ENCODE peak calls at places on chromosomes 1 and 21, in four cellular contexts. One of them, this sample, is unnamed. For H3K4me1, the result is how much of the 10 kb centered on the place peaks cover.

GRCh38 chr1:229991104-229991513 is 75.9 kb upstream of the GALNT2 start:
- DNase-seq in CD8-positive, alpha-beta memory T cell: no peak
- DNase-seq in right lobe of liver: no peak
- DNase-seq in PC-3: no peak
- DNase-seq in this sample: no peak

GRCh38 chr21:45306453-45306831 is 18.7 kb upstream of the POFUT2 start:
- DNase-seq in PC-3: no peak
- DNase-seq in CD8-positive, alpha-beta memory T cell: no peak
- DNase-seq in right lobe of liver: peak
- DNase-seq in this sample: no peak

GRCh38 chr1:186102559-186103148 is 272.4 kb downstream of the TPR start:
- DNase-seq in PC-3: peak
- DNase-seq in right lobe of liver: no peak
- DNase-seq in CD8-positive, alpha-beta memory T cell: no peak
- DNase-seq in this sample: no peak

GRCh38 chr1:72435025-72435424 is 152.7 kb upstream of the NEGR1 start:
- DNase-seq in right lobe of liver: no peak
- DNase-seq in CD8-positive, alpha-beta memory T cell: no peak
- DNase-seq in PC-3: peak
- DNase-seq in this sample: no peak

GRCh38 chr1:202618387-202619022 is 91.7 kb downstream of the SYT2 start:
- DNase-seq in CD8-positive, alpha-beta memory T cell: no peak
- DNase-seq in right lobe of liver: no peak
- DNase-seq in PC-3: peak
- DNase-seq in this sample: no peak

GRCh38 chr1:65003316-65003664 is 36.9 kb upstream of the JAK1 start:
- DNase-seq in PC-3: no peak
- DNase-seq in right lobe of liver: no peak
- DNase-seq in CD8-positive, alpha-beta memory T cell: no peak
- DNase-seq in this sample: no peak

GRCh38 chr1:43994794-43995790 is 3.7 kb downstream of the CCDC24 start:
- DNase-seq in PC-3: peak
- DNase-seq in right lobe of liver: no peak
- DNase-seq in CD8-positive, alpha-beta memory T cell: no peak
- DNase-seq in this sample: peak

GRCh38 chr1:17629460-17629859 is 90.0 kb downstream of the ARHGEF10L start:
- DNase-seq in PC-3: no peak
- DNase-seq in right lobe of liver: no peak
- DNase-seq in CD8-positive, alpha-beta memory T cell: no peak
- DNase-seq in this sample: no peak

GRCh38 chr1:1540015-1540816 is at the start of gene TMEM240:
- DNase-seq in PC-3: no peak
- DNase-seq in CD8-positive, alpha-beta memory T cell: peak
- DNase-seq in right lobe of liver: peak
- DNase-seq in this sample: no peak

GRCh38 chr21:38945536-38946245 is 140.0 kb downstream of the ETS2 start:
- DNase-seq in CD8-positive, alpha-beta memory T cell: no peak
- DNase-seq in PC-3: no peak
- DNase-seq in right lobe of liver: no peak
- DNase-seq in this sample: no peak

GRCh38 chr1:231093158-231093922 is 53.3 kb upstream of the FAM89A start:
- DNase-seq in PC-3: no peak
- DNase-seq in right lobe of liver: no peak
- DNase-seq in CD8-positive, alpha-beta memory T cell: no peak
- DNase-seq in this sample: no peak

DNA sequence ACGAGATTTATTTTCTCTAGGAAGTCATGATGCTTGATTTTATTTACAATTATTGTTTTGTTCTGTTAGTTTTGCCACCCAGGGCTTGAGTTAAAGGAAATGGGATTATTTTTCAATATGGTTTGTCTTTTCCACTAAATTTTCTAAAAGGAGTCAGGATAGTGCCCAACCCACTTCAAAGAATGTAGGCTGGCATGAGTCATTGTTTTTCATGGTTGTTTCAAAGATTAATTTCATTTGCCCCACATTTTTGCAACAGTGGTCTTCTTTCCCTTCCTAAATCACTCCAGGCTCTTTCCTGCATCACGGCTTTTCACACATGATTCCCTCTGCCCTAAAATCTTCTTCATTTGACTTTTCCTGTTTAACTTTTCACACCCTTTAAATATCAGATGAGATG is 2.5 kb downstream of the SLAMF6 start:
- DNase-seq in CD8-positive, alpha-beta memory T cell: no peak
- DNase-seq in right lobe of liver: no peak
- DNase-seq in PC-3: peak
- DNase-seq in this sample: no peak
- H3K4me1 ChIP-seq in CD8-positive, alpha-beta memory T cell: half or more
- H3K4me1 ChIP-seq in right lobe of liver: under half
- H3K4me1 ChIP-seq in PC-3: under half
- H3K4me1 ChIP-seq in this sample: half or more

DNA sequence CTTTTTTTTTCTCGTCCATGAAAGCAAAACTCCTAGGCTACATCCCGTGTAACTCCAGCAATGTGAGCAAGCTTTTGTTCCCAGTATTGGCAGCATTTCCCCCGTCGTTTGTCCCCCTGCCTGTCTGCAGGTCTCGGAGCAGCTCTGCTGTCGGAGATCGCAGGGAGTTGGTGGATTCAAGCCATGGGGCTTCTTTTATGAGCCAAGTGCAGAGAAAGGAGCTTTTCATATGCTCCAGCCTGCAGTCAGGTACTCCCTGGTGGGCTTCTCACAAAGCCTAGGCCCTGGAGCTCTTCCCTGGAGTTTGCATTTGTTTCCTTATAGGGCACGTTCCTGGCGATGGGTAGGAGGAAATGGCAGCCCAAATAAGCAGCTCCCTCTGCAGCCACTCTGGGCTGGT is 78.2 kb downstream of the NUF2 start:
- DNase-seq in CD8-positive, alpha-beta memory T cell: no peak
- DNase-seq in PC-3: no peak
- DNase-seq in right lobe of liver: no peak
- DNase-seq in this sample: no peak
- H3K4me1 ChIP-seq in CD8-positive, alpha-beta memory T cell: under half
- H3K4me1 ChIP-seq in PC-3: under half
- H3K4me1 ChIP-seq in right lobe of liver: under half
- H3K4me1 ChIP-seq in this sample: under half

DNA sequence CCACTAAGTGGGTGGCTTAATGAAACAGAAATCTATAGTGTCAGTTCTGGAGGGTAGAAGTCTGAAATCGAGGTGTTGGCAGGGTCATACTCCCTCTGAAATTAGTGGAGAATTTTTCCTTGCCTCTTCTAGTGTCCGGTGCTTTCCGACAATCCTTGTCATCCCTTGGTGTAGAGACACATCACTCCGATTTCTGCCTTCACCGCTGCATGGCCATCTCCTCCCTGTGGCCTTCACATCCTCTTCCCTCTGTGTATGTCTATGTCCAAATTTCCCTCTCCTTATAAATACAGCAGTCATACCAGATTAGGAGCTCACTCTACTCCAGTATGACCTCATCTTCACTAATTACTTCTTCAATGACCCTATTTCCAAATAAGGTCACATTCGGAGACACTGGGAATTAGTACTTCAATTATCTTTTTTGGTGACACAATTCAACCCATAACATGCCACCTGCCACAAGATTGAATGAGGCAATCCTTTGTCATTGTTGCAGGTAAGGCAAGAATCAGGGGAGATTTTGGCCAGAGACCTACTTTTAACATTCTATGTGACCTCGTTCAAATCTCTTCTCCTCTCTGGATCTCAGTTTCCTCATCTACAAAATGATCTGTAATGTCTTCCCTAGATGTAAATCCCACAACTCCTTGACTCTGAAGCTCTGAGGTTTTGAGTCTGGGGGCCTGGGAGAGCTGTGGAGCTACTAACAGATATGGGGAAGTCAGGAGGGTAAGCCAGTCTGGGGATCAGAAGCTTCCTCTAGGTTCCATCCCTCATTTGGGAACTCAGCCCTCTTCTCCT is 16.1 kb downstream of the NAV1 start:
- DNase-seq in right lobe of liver: no peak
- DNase-seq in CD8-positive, alpha-beta memory T cell: no peak
- DNase-seq in PC-3: no peak
- DNase-seq in this sample: no peak
- H3K4me1 ChIP-seq in right lobe of liver: under half
- H3K4me1 ChIP-seq in CD8-positive, alpha-beta memory T cell: under half
- H3K4me1 ChIP-seq in PC-3: under half
- H3K4me1 ChIP-seq in this sample: under half

DNA sequence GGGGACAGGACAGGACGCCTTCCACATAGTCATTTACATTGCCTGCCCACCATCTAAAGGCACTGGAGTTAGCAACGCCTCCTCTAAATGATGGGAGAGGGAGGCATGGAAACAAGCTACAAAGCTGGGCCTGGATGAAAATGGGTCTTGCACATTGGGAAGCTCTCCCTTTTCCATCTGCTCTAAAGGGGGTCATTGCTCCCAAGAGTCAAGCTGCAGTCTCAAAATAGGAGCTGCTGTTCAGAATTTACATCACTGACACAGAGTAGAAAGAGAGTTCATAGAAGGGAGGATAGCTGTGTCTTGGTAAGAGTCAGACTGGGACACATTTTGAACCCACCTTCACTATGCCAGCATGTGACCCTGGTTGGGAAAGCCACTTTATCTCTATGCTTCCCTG is 26.6 kb downstream of the RCSD1 start:
- DNase-seq in PC-3: no peak
- DNase-seq in right lobe of liver: no peak
- DNase-seq in CD8-positive, alpha-beta memory T cell: no peak
- DNase-seq in this sample: no peak
- H3K4me1 ChIP-seq in PC-3: under half
- H3K4me1 ChIP-seq in right lobe of liver: under half
- H3K4me1 ChIP-seq in CD8-positive, alpha-beta memory T cell: half or more
- H3K4me1 ChIP-seq in this sample: half or more

GRCh38 chr1:58447047-58447446 is 99.5 kb downstream of the OMA1 start:
- DNase-seq in right lobe of liver: no peak
- DNase-seq in CD8-positive, alpha-beta memory T cell: no peak
- DNase-seq in PC-3: no peak
- DNase-seq in this sample: no peak

GRCh38 chr1:58441699-58442098 is 104.8 kb downstream of the OMA1 start:
- DNase-seq in PC-3: no peak
- DNase-seq in right lobe of liver: no peak
- DNase-seq in CD8-positive, alpha-beta memory T cell: no peak
- DNase-seq in this sample: no peak

GRCh38 chr1:58442114-58442513 is 104.4 kb downstream of the OMA1 start:
- DNase-seq in CD8-positive, alpha-beta memory T cell: no peak
- DNase-seq in PC-3: no peak
- DNase-seq in right lobe of liver: no peak
- DNase-seq in this sample: no peak

GRCh38 chr1:58446368-58446767 is 100.2 kb downstream of the OMA1 start:
- DNase-seq in right lobe of liver: peak
- DNase-seq in PC-3: no peak
- DNase-seq in CD8-positive, alpha-beta memory T cell: no peak
- DNase-seq in this sample: no peak

DNA sequence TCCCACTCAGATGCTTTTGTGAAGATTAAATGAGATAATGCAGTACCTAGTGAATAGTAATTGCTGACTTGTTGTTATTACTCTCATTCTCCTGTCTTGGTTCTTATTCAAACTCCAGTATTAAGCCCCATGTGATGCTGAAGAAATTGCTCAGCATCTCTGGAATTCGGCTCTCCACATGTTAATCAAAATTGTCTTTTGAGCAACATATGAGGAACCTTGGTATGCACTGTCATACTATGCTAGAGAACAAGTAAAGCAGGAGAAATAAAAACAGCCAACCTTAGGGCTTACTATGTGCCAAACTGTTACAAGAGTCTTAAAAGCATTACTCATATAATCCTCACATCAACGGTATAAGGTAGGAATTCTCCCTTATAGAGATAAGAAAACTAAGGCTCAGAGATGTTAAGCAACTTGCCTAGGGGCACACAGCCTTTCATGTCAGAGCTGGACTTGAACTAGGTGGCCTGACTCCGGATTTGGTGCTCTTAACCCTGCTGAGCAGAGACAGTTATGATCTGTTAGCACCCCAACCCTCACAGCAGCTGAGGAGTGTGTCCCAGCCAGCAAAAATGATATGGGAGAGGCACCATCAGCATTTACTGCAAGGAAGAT is 102.4 kb downstream of the OMA1 start:
- DNase-seq in PC-3: no peak
- DNase-seq in CD8-positive, alpha-beta memory T cell: no peak
- DNase-seq in right lobe of liver: no peak
- DNase-seq in this sample: no peak
- H3K4me1 ChIP-seq in PC-3: under half
- H3K4me1 ChIP-seq in CD8-positive, alpha-beta memory T cell: under half
- H3K4me1 ChIP-seq in right lobe of liver: under half
- H3K4me1 ChIP-seq in this sample: under half